ENCODE peak calls at places on chromosome 15, in eight cellular contexts. C is heart left ventricle, X is upper lobe of right lung, Y is transverse colon, K is PC-3, D is pancreas, R is bronchial epithelial cell, O is OCI-LY7. Z is an unnamed sample.

GRCh38 chr15:70318594-70318993 is 220.9 kb upstream of the TLE3 start:
- DNase-seq in C (no peak), X (no peak), Y (no peak), K (no peak), D (no peak), R (no peak), O (no peak), Z (no peak)

GRCh38 chr15:92796163-92796611 is 103.9 kb upstream of the CHD2 start:
- DNase-seq in C (no peak), X (no peak), Y (no peak), K (no peak), D (no peak), R (no peak), O (no peak), Z (no peak)

GRCh38 chr15:33256874-33257273 is 53.9 kb upstream of the RYR3 start:
- DNase-seq in C (no peak), X (no peak), Y (no peak), K (no peak), D (no peak), R (no peak), O (no peak), Z (no peak)

GRCh38 chr15:60396560-60396963 is 1.2 kb downstream of the ANXA2 start:
- DNase-seq in C (no peak), X (no peak), Y (no peak), K (no peak), D (no peak), R (peak; percentile 17), O (no peak), Z (no peak)

GRCh38 chr15:62509395-62509973 is 344.4 kb upstream of the C2CD4B start:
- DNase-seq in C (no peak), X (no peak), Y (no peak), K (no peak), D (no peak), R (no peak), O (no peak), Z (peak; percentile 63)

GRCh38 chr15:55282284-55282833 is 7.3 kb downstream of the RAB27A start:
- DNase-seq in C (no peak), X (no peak), Y (no peak), K (peak; percentile 43), D (no peak), R (peak; percentile 83), O (no peak), Z (no peak)

GRCh38 chr15:30922469-30923311 is 19.0 kb downstream of the FAN1 start:
- DNase-seq in C (no peak), X (no peak), Y (peak; percentile 43), K (peak; percentile 48), D (no peak), R (peak; percentile 70), O (no peak), Z (peak; percentile 84)

GRCh38 chr15:70447927-70448698 is 315.2 kb downstream of the UACA start:
- DNase-seq in C (no peak), X (no peak), Y (peak; percentile 30), K (no peak), D (peak; percentile 37), R (no peak), O (no peak), Z (no peak)

GRCh38 chr15:50390549-50391264 is 33.5 kb upstream of the USP8 start:
- DNase-seq in C (no peak), X (no peak), Y (no peak), K (no peak), D (no peak), R (peak; percentile 20), O (peak; percentile 25), Z (no peak)

GRCh38 chr15:66765478-66766281 is 63.6 kb downstream of the SMAD6 start:
- DNase-seq in C (no peak), X (peak; percentile 88), Y (peak; percentile 67), K (peak; percentile 98), D (peak; percentile 88), R (peak; percentile 61), O (no peak), Z (no peak)

GRCh38 chr15:62404194-62404985 is 239.3 kb upstream of the C2CD4B start:
- DNase-seq in C (no peak), X (no peak), Y (no peak), K (no peak), D (no peak), R (no peak), O (no peak), Z (no peak)

GRCh38 chr15:31487811-31488436 is 161.3 kb downstream of the KLF13 start:
- DNase-seq in C (no peak), X (peak; percentile 57), Y (no peak), K (peak; percentile 27), D (no peak), R (peak; percentile 37), O (peak; percentile 61), Z (peak; percentile 59)

GRCh38 chr15:63232943-63233342 is 43.5 kb downstream of the RAB8B start:
- DNase-seq in C (no peak), X (no peak), Y (no peak), K (no peak), D (no peak), R (no peak), O (no peak), Z (no peak)

GRCh38 chr15:90642464-90643300 is 74.5 kb upstream of the BLM start:
- DNase-seq in C (no peak), X (no peak), Y (no peak), K (no peak), D (no peak), R (no peak), O (peak; percentile 46), Z (no peak)

GRCh38 chr15:36951747-36952247 is 148.6 kb downstream of the MEIS2 start:
- DNase-seq in C (no peak), X (no peak), Y (no peak), K (peak; percentile 61), D (no peak), R (peak; percentile 18), O (no peak), Z (no peak)

GRCh38 chr15:95812491-95812890 is 518.0 kb upstream of the NR2F2 start:
- DNase-seq in C (no peak), X (no peak), Y (no peak), K (no peak), D (no peak), R (peak; percentile 4), O (no peak), Z (no peak)

GRCh38 chr15:43469867-43470266 is 23.1 kb downstream of the TP53BP1 start:
- DNase-seq in C (no peak), X (no peak), Y (no peak), K (no peak), D (no peak), R (peak; percentile 61), O (no peak), Z (no peak)

GRCh38 chr15:76333720-76334437 is 2.7 kb upstream of the ISL2 start:
- DNase-seq in C (no peak), X (no peak), Y (no peak), K (peak; percentile 19), D (no peak), R (no peak), O (no peak), Z (peak; percentile 82)
- TF ChIP-seq CTCF in C (peak; percentile 5), X (no peak), Y (no peak), K (peak; percentile 51), D (no peak), R (peak; percentile 38), O (peak; percentile 66), Z (peak; percentile 73)

GRCh38 chr15:52360229-52361203 is 64.9 kb upstream of the MYO5C start:
- DNase-seq in C (no peak), X (no peak), Y (no peak), K (peak; percentile 40), D (no peak), R (no peak), O (no peak), Z (no peak)

GRCh38 chr15:52357949-52358348 is 62.3 kb upstream of the MYO5C start:
- DNase-seq in C (no peak), X (no peak), Y (no peak), K (no peak), D (no peak), R (no peak), O (no peak), Z (no peak)

GRCh38 chr15:52362497-52362896 is 66.9 kb upstream of the MYO5C start:
- DNase-seq in C (no peak), X (no peak), Y (no peak), K (no peak), D (no peak), R (peak; percentile 86), O (no peak), Z (no peak)

GRCh38 chr15:52361975-52362494 is 66.4 kb upstream of the MYO5C start:
- DNase-seq in C (no peak), X (no peak), Y (no peak), K (no peak), D (no peak), R (no peak), O (no peak), Z (no peak)
- H3K36me3 ChIP-seq in C (no peaks in the 10 kb centered on the region), X (peaks cover 47% of the 10 kb centered on the region), Y (no peaks in the 10 kb centered on the region), K (peaks cover 5% of the 10 kb centered on the region), D (no peaks in the 10 kb centered on the region), R (peaks cover 4% of the 10 kb centered on the region), O (peaks cover 85% of the 10 kb centered on the region), Z (no peaks in the 10 kb centered on the region)

DNA sequence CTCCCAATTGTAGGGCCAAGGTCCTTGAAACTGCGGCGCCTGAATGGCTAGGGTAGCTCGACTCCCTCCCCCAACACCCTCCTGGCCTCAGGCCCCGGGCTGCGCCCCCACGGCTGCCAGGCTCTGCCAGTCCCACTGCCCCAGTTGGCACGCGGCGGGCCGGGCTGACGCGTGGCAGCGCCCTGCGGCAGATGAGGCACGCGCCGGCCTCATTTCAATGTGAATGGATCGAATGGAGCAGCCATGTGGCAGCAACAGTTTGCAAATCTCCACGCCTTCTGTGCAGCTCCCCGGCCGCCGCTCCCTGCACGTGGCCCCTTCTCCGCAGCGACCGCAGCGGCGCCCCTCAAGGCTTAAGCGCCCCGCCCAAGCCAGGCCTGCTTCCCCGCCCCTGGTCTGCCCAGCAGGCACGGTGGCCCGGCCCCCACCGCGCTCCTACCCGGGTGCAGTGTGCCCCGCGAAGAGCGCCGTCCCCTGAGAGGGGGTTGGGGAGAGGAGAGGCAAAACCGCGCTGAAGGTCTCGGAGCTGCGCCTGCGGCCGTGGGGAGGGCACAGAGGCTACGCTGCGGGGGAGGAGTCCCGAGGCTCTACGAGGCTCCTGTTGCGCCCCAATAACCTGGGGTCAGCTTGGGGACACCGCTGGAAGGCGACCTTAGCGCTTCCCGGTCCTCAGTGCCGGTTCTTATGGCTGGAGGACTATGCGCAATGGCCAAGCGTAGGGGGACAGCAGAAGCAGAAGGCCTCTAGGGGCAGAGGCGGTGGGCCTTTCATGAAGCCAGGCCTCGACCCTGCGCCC is 3.1 kb upstream of the DLL4 start:
- DNase-seq in C (no peak), X (no peak), Y (peak; percentile 51), K (no peak), D (no peak), R (no peak), O (no peak), Z (peak; percentile 86)
- TF ChIP-seq CTCF in C (no peak), X (no peak), Y (no peak), K (no peak), D (no peak), R (no peak), O (no peak), Z (peak; percentile 36)

DNA sequence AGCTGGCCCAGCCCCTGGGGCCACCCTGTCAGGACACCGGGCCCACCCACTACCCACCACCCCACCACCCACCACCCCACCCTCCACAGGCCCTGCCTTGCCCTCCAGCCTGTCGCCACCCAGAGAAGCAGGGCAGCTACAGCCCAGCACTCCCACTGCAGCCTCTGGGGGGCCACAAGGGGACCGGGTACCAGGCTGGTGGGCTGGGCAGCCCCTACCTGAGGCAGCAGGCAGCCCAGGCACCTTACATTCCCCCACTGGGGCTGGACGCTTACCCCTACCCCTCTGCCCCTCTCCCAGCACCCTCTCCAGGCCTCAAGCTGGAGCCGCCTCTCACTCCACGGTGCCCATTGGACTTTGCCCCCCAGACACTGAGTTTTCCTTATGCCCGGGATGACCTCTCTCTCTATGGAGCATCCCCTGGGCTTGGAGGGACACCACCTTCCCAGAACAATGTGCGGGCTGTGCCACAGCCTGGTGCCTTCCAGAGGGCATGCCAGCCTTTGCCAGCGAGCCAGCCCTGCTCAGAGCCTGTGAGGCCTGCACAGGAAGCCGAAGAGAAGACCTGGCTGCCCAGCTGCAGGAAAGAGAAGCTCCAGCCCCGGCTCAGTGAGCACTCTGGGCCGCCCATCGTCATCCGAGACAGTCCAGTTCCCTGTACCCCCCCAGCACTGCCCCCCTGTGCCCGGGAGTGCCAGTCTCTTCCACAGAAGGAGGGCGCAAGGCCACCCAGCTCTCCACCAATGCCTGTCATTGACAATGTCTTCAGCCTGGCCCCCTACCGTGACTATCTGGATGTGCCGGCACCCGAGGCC is 5.3 kb downstream of the C15orf39 start:
- DNase-seq in C (no peak), X (no peak), Y (no peak), K (no peak), D (no peak), R (no peak), O (no peak), Z (no peak)
- H3K36me3 ChIP-seq in C (no peaks in the 10 kb centered on the region), X (peaks cover 66% of the 10 kb centered on the region), Y (peaks cover 35% of the 10 kb centered on the region), K (peaks cover 59% of the 10 kb centered on the region), D (peaks cover 47% of the 10 kb centered on the region), R (peaks cover 39% of the 10 kb centered on the region), O (peaks cover 84% of the 10 kb centered on the region), Z (peaks cover 53% of the 10 kb centered on the region)